ENCODE peak calls at places on chromosomes 1 and 21, in five cellular contexts. A is aorta, R is colonic mucosa, M is cardiac muscle cell, J is GM13977. Y is an unnamed sample.
A peak's percentile ranks its signal among the peaks of the same experiment; 100 is the strongest.

GRCh38 chr1:78143152-78143551 is 97.4 kb downstream of the GIPC2 start:
- DNase-seq in J (peak; percentile 26), R (no peak), M (no peak), A (no peak), Y (no peak)

GRCh38 chr1:21534674-21535378 is 25.6 kb downstream of the ALPL start:
- DNase-seq in A (no peak), M (peak; percentile 80), R (peak; percentile 70), J (peak; percentile 69), Y (peak; percentile 46)

GRCh38 chr21:21715286-21715969 is 717.2 kb downstream of the NCAM2 start:
- DNase-seq in A (no peak), R (no peak), J (no peak), M (peak; percentile 92), Y (no peak)

GRCh38 chr1:150151291-150152181 is 1.8 kb downstream of the PLEKHO1 start:
- DNase-seq in R (no peak), M (no peak), A (peak; percentile 79), J (peak; percentile 58), Y (peak; percentile 63)

GRCh38 chr1:62917805-62918204 is 133.9 kb downstream of the ATG4C start:
- DNase-seq in J (no peak), A (no peak), R (no peak), M (no peak), Y (no peak)

GRCh38 chr1:177082855-177083741 is 81.4 kb downstream of the ASTN1 start:
- DNase-seq in J (no peak), M (no peak), R (no peak), A (no peak), Y (no peak)

GRCh38 chr1:65309317-65310077 is at the start of gene DNAJC6:
- DNase-seq in R (peak; percentile 72), J (peak; percentile 70), M (peak; percentile 79), A (peak; percentile 74), Y (peak; percentile 66)

GRCh38 chr1:115373305-115373704 is 35.3 kb upstream of the NGF start:
- DNase-seq in A (no peak), J (no peak), R (no peak), M (peak; percentile 43), Y (no peak)

GRCh38 chr1:60114735-60115318 is 41.3 kb upstream of the C1orf87 start:
- DNase-seq in A (no peak), R (no peak), M (no peak), J (no peak), Y (no peak)

GRCh38 chr1:154463512-154463990 is 38.5 kb upstream of the TDRD10 start:
- DNase-seq in R (peak; percentile 34), J (no peak), A (peak; percentile 69), M (no peak), Y (peak; percentile 30)

GRCh38 chr1:23796466-23797271 is 3.9 kb downstream of the GALE start:
- DNase-seq in M (no peak), R (peak; percentile 61), A (no peak), J (no peak), Y (peak; percentile 64)

GRCh38 chr1:74856174-74856573 is 123.2 kb downstream of the TYW3 start:
- DNase-seq in R (no peak), A (no peak), J (no peak), M (no peak), Y (no peak)

GRCh38 chr1:73854527-73854926 is 343.4 kb downstream of the LRRIQ3 start:
- DNase-seq in A (no peak), R (no peak), J (no peak), M (no peak), Y (no peak)

GRCh38 chr1:34113887-34114286 is 51.1 kb downstream of the CSMD2 start:
- DNase-seq in M (peak; percentile 1), R (no peak), A (no peak), J (peak; percentile 26), Y (no peak)

GRCh38 chr1:42340093-42340492 is 5.1 kb upstream of the FOXJ3 start:
- DNase-seq in R (peak; percentile 68), J (no peak), M (no peak), A (no peak), Y (peak; percentile 30)

GRCh38 chr1:97610748-97611147 is 310.1 kb downstream of the DPYD start:
- DNase-seq in J (no peak), A (no peak), R (no peak), M (no peak), Y (no peak)

GRCh38 chr1:57131701-57132394 is 166.0 kb upstream of the C8B start:
- DNase-seq in A (no peak), R (no peak), M (peak; percentile 69), J (no peak), Y (no peak)

GRCh38 chr1:150544204-150544603 is 5.0 kb upstream of the ADAMTSL4 start:
- DNase-seq in R (no peak), A (peak; percentile 3), J (no peak), M (no peak), Y (no peak)

GRCh38 chr1:159779403-159779851 is 1.3 kb upstream of the DUSP23 start:
- DNase-seq in R (no peak), J (no peak), A (peak; percentile 61), M (peak; percentile 85), Y (no peak)

GRCh38 chr1:214018605-214019268 is 31.0 kb downstream of the PROX1 start:
- DNase-seq in A (no peak), J (peak; percentile 60), R (no peak), M (no peak), Y (no peak)

GRCh38 chr1:28518000-28518744 is 12.3 kb downstream of the RCC1 start:
- DNase-seq in J (peak; percentile 89), M (peak; percentile 90), R (peak; percentile 95), A (peak; percentile 92), Y (peak; percentile 91)

GRCh38 chr1:150551049-150551783 is 2.0 kb downstream of the ADAMTSL4 start:
- DNase-seq in R (no peak), M (no peak), J (no peak), A (peak; percentile 76), Y (peak; percentile 21)

GRCh38 chr1:193709607-193710006 is 523.2 kb upstream of the B3GALT2 start:
- DNase-seq in J (no peak), M (no peak), A (no peak), R (no peak), Y (no peak)